ENCODE peak calls at places on chromosomes 7 and 10, in nine cellular contexts. One of them, this sample, is unnamed.
A peak's percentile ranks its signal among the peaks of the same experiment; 100 is the strongest.

GRCh38 chr7:130758429-130759056 is 24.5 kb upstream of the KLF14 start:
- DNase-seq in HCT116: peak; percentile 37
- DNase-seq in tibial artery: no peak
- DNase-seq in PC-3: peak; percentile 67
- DNase-seq in progenitor cell of endocrine pancreas: no peak
- DNase-seq in A549: peak; percentile 64
- DNase-seq in spleen: no peak
- DNase-seq in BE2C: no peak
- DNase-seq in glutamatergic neuron: no peak
- DNase-seq in this sample: peak; percentile 59

GRCh38 chr7:150957119-150958020 is 20.8 kb downstream of the KCNH2 start:
- DNase-seq in glutamatergic neuron: no peak
- DNase-seq in progenitor cell of endocrine pancreas: no peak
- DNase-seq in spleen: no peak
- DNase-seq in HCT116: no peak
- DNase-seq in BE2C: peak; percentile 60
- DNase-seq in PC-3: no peak
- DNase-seq in tibial artery: no peak
- DNase-seq in A549: no peak
- DNase-seq in this sample: no peak

GRCh38 chr7:90892213-90892612 is 296.1 kb downstream of the CDK14 start:
- DNase-seq in HCT116: no peak
- DNase-seq in PC-3: no peak
- DNase-seq in A549: no peak
- DNase-seq in spleen: no peak
- DNase-seq in BE2C: no peak
- DNase-seq in glutamatergic neuron: no peak
- DNase-seq in progenitor cell of endocrine pancreas: no peak
- DNase-seq in tibial artery: no peak
- DNase-seq in this sample: peak; percentile 32

GRCh38 chr7:67100956-67101361 is 104.3 kb downstream of the TYW1 start:
- DNase-seq in tibial artery: no peak
- DNase-seq in progenitor cell of endocrine pancreas: no peak
- DNase-seq in A549: no peak
- DNase-seq in BE2C: no peak
- DNase-seq in spleen: no peak
- DNase-seq in glutamatergic neuron: no peak
- DNase-seq in PC-3: no peak
- DNase-seq in HCT116: no peak
- DNase-seq in this sample: no peak

GRCh38 chr10:108238261-108238660 is 1073.8 kb upstream of the SORCS1 start:
- DNase-seq in HCT116: no peak
- DNase-seq in spleen: no peak
- DNase-seq in tibial artery: no peak
- DNase-seq in A549: no peak
- DNase-seq in progenitor cell of endocrine pancreas: no peak
- DNase-seq in BE2C: no peak
- DNase-seq in PC-3: no peak
- DNase-seq in glutamatergic neuron: no peak
- DNase-seq in this sample: no peak

GRCh38 chr7:87312215-87312865 is 33.1 kb upstream of the CROT start:
- DNase-seq in A549: peak; percentile 66
- DNase-seq in progenitor cell of endocrine pancreas: peak; percentile 29
- DNase-seq in tibial artery: no peak
- DNase-seq in spleen: no peak
- DNase-seq in glutamatergic neuron: peak; percentile 58
- DNase-seq in PC-3: peak; percentile 75
- DNase-seq in HCT116: peak; percentile 29
- DNase-seq in BE2C: peak; percentile 38
- DNase-seq in this sample: peak; percentile 51

GRCh38 chr7:55237156-55237721 is 127.9 kb upstream of the LANCL2 start:
- DNase-seq in BE2C: no peak
- DNase-seq in HCT116: no peak
- DNase-seq in glutamatergic neuron: no peak
- DNase-seq in PC-3: no peak
- DNase-seq in spleen: no peak
- DNase-seq in progenitor cell of endocrine pancreas: no peak
- DNase-seq in A549: no peak
- DNase-seq in tibial artery: no peak
- DNase-seq in this sample: no peak

GRCh38 chr7:34042406-34042805 is 137.1 kb downstream of the BMPER start:
- DNase-seq in A549: no peak
- DNase-seq in BE2C: no peak
- DNase-seq in progenitor cell of endocrine pancreas: no peak
- DNase-seq in tibial artery: no peak
- DNase-seq in spleen: no peak
- DNase-seq in glutamatergic neuron: no peak
- DNase-seq in PC-3: peak; percentile 17
- DNase-seq in HCT116: no peak
- DNase-seq in this sample: no peak

GRCh38 chr7:36565792-36566356 is 158.4 kb downstream of the AOAH start:
- DNase-seq in A549: no peak
- DNase-seq in HCT116: no peak
- DNase-seq in tibial artery: no peak
- DNase-seq in progenitor cell of endocrine pancreas: no peak
- DNase-seq in spleen: no peak
- DNase-seq in PC-3: no peak
- DNase-seq in glutamatergic neuron: no peak
- DNase-seq in BE2C: no peak
- DNase-seq in this sample: no peak

GRCh38 chr10:5959116-5959515 is 18.2 kb downstream of the IL15RA start:
- DNase-seq in HCT116: no peak
- DNase-seq in BE2C: no peak
- DNase-seq in spleen: no peak
- DNase-seq in A549: no peak
- DNase-seq in PC-3: peak; percentile 48
- DNase-seq in glutamatergic neuron: no peak
- DNase-seq in tibial artery: no peak
- DNase-seq in progenitor cell of endocrine pancreas: no peak
- DNase-seq in this sample: no peak

DNA sequence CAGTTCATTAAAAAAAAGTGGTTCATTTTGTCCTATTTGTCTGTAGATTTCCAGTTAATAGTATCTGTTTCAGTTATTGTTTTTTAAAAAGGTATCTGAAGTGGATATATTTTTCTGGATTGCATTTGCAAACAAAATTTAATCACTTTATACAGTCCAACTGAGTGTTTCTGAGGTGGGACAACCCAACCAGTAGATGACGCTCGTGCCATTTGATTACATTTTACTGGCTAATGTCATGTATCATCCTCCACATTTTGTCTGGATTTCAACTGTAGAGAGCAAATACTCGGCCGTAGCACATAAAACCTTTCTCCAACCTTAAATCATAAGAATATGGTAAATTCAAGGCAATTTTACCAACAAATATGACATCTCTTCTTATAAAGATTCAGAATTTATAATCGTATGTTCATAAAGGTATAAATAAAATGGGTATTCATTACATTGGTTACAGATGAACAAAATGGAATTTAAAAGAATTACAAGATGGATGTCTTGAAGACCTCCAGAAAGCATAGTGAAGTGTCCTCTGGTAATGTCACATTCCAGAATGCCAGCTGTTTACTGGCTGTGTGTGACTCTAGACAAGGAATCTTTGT is 789.0 kb downstream of the PHTF2 start:
- DNase-seq in PC-3: peak; percentile 70
- DNase-seq in progenitor cell of endocrine pancreas: no peak
- DNase-seq in BE2C: peak; percentile 53
- DNase-seq in A549: peak; percentile 41
- DNase-seq in HCT116: peak; percentile 6
- DNase-seq in spleen: no peak
- DNase-seq in glutamatergic neuron: no peak
- DNase-seq in tibial artery: no peak
- DNase-seq in this sample: no peak
- TF ChIP-seq CTCF in PC-3: peak; percentile 88
- TF ChIP-seq CTCF in progenitor cell of endocrine pancreas: no peak
- TF ChIP-seq CTCF in BE2C: peak; percentile 79
- TF ChIP-seq CTCF in A549: peak; percentile 49
- TF ChIP-seq CTCF in HCT116: peak; percentile 79
- TF ChIP-seq CTCF in spleen: no peak
- TF ChIP-seq CTCF in glutamatergic neuron: no peak
- TF ChIP-seq CTCF in tibial artery: no peak
- TF ChIP-seq CTCF in this sample: no peak

GRCh38 chr7:111869266-111869665 is 307.0 kb upstream of the IMMP2L start:
- DNase-seq in spleen: no peak
- DNase-seq in PC-3: no peak
- DNase-seq in progenitor cell of endocrine pancreas: no peak
- DNase-seq in tibial artery: no peak
- DNase-seq in BE2C: no peak
- DNase-seq in glutamatergic neuron: no peak
- DNase-seq in A549: no peak
- DNase-seq in HCT116: no peak
- DNase-seq in this sample: no peak
- TF ChIP-seq CTCF in spleen: no peak
- TF ChIP-seq CTCF in PC-3: no peak
- TF ChIP-seq CTCF in progenitor cell of endocrine pancreas: no peak
- TF ChIP-seq CTCF in tibial artery: no peak
- TF ChIP-seq CTCF in BE2C: no peak
- TF ChIP-seq CTCF in glutamatergic neuron: no peak
- TF ChIP-seq CTCF in A549: no peak
- TF ChIP-seq CTCF in HCT116: no peak
- TF ChIP-seq CTCF in this sample: no peak

GRCh38 chr10:96912405-96912804 is 80.3 kb downstream of the LCOR start:
- DNase-seq in spleen: no peak
- DNase-seq in PC-3: no peak
- DNase-seq in progenitor cell of endocrine pancreas: no peak
- DNase-seq in tibial artery: no peak
- DNase-seq in A549: no peak
- DNase-seq in BE2C: no peak
- DNase-seq in HCT116: no peak
- DNase-seq in glutamatergic neuron: no peak
- DNase-seq in this sample: no peak

GRCh38 chr10:96913910-96914309 is 81.8 kb downstream of the LCOR start:
- DNase-seq in BE2C: no peak
- DNase-seq in PC-3: no peak
- DNase-seq in glutamatergic neuron: no peak
- DNase-seq in spleen: no peak
- DNase-seq in tibial artery: no peak
- DNase-seq in HCT116: no peak
- DNase-seq in progenitor cell of endocrine pancreas: no peak
- DNase-seq in A549: no peak
- DNase-seq in this sample: no peak

GRCh38 chr10:96906864-96907263 is 74.8 kb downstream of the LCOR start:
- DNase-seq in spleen: no peak
- DNase-seq in BE2C: no peak
- DNase-seq in progenitor cell of endocrine pancreas: no peak
- DNase-seq in tibial artery: no peak
- DNase-seq in glutamatergic neuron: no peak
- DNase-seq in PC-3: no peak
- DNase-seq in A549: peak; percentile 5
- DNase-seq in HCT116: no peak
- DNase-seq in this sample: peak; percentile 37

DNA sequence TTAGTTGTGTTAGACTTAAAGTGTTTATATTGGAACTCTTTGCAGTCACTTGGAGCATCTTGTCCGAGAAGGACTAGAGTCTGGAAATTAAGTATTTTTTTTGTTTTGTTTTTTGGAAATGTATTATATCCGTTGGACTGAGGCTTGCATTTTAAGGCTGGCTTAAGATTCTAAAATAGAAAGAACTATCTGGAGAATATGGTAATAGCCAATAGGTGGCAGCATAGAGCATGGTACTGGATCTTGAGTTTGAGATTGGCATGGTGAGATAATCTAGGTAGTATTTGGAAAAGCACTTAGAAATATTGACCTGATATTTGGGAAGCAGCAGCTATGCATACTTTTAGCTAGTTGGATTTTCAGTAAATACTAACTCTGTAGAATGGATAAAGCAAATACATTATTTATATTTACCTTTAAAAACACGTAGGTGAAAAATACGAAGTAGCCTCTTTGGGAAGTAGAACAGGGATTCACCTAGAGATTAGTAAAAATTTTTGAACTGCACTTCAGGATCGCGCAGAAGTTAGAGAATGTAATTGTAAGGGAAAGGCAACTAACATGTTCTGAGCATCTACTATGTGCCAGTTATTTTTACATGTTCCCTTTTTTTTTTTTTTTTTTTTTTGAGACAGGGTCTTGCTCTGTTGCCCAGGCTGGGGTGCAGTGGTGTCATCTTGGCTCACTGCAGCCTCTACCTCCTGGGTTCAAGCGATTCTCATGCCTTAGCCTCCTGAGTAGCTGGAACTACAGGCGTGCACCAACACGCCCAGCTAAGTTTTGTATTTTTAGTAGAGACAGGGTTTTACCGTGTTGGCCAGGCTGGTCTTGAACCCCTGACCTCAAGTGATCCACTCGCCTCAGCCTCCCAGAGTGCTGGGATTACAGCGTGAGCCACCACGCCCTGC is 78.6 kb downstream of the LCOR start:
- DNase-seq in A549: peak; percentile 52
- DNase-seq in glutamatergic neuron: no peak
- DNase-seq in spleen: no peak
- DNase-seq in PC-3: peak; percentile 63
- DNase-seq in tibial artery: no peak
- DNase-seq in progenitor cell of endocrine pancreas: no peak
- DNase-seq in BE2C: peak; percentile 8
- DNase-seq in HCT116: peak; percentile 24
- DNase-seq in this sample: peak; percentile 67
- TF ChIP-seq CTCF in A549: peak; percentile 59
- TF ChIP-seq CTCF in glutamatergic neuron: peak; percentile 77
- TF ChIP-seq CTCF in spleen: peak; percentile 71
- TF ChIP-seq CTCF in PC-3: peak; percentile 73
- TF ChIP-seq CTCF in tibial artery: peak; percentile 59
- TF ChIP-seq CTCF in progenitor cell of endocrine pancreas: peak; percentile 64
- TF ChIP-seq CTCF in BE2C: peak; percentile 84
- TF ChIP-seq CTCF in HCT116: peak; percentile 77
- TF ChIP-seq CTCF in this sample: peak; percentile 28

GRCh38 chr10:49080965-49081364 is 34.4 kb downstream of the VSTM4 start:
- DNase-seq in A549: no peak
- DNase-seq in tibial artery: no peak
- DNase-seq in BE2C: no peak
- DNase-seq in progenitor cell of endocrine pancreas: no peak
- DNase-seq in glutamatergic neuron: no peak
- DNase-seq in spleen: no peak
- DNase-seq in PC-3: no peak
- DNase-seq in HCT116: no peak
- DNase-seq in this sample: no peak

GRCh38 chr10:49081532-49082275 is 33.6 kb downstream of the VSTM4 start:
- DNase-seq in spleen: no peak
- DNase-seq in glutamatergic neuron: no peak
- DNase-seq in A549: no peak
- DNase-seq in BE2C: no peak
- DNase-seq in PC-3: no peak
- DNase-seq in progenitor cell of endocrine pancreas: no peak
- DNase-seq in tibial artery: no peak
- DNase-seq in HCT116: no peak
- DNase-seq in this sample: no peak

GRCh38 chr10:49079072-49079471 is 36.2 kb downstream of the VSTM4 start:
- DNase-seq in HCT116: no peak
- DNase-seq in spleen: no peak
- DNase-seq in PC-3: no peak
- DNase-seq in tibial artery: no peak
- DNase-seq in progenitor cell of endocrine pancreas: no peak
- DNase-seq in A549: no peak
- DNase-seq in BE2C: no peak
- DNase-seq in glutamatergic neuron: no peak
- DNase-seq in this sample: no peak

GRCh38 chr10:49079499-49079898 is 35.8 kb downstream of the VSTM4 start:
- DNase-seq in PC-3: no peak
- DNase-seq in BE2C: no peak
- DNase-seq in HCT116: no peak
- DNase-seq in progenitor cell of endocrine pancreas: no peak
- DNase-seq in tibial artery: no peak
- DNase-seq in spleen: peak; percentile 21
- DNase-seq in glutamatergic neuron: no peak
- DNase-seq in A549: no peak
- DNase-seq in this sample: no peak

GRCh38 chr10:49080071-49080470 is 35.3 kb downstream of the VSTM4 start:
- DNase-seq in progenitor cell of endocrine pancreas: no peak
- DNase-seq in tibial artery: no peak
- DNase-seq in spleen: no peak
- DNase-seq in BE2C: no peak
- DNase-seq in glutamatergic neuron: peak; percentile 45
- DNase-seq in HCT116: no peak
- DNase-seq in PC-3: no peak
- DNase-seq in A549: no peak
- DNase-seq in this sample: no peak
- TF ChIP-seq CTCF in progenitor cell of endocrine pancreas: no peak
- TF ChIP-seq CTCF in tibial artery: no peak
- TF ChIP-seq CTCF in spleen: no peak
- TF ChIP-seq CTCF in BE2C: no peak
- TF ChIP-seq CTCF in glutamatergic neuron: no peak
- TF ChIP-seq CTCF in HCT116: no peak
- TF ChIP-seq CTCF in PC-3: no peak
- TF ChIP-seq CTCF in A549: no peak
- TF ChIP-seq CTCF in this sample: no peak

This sample was measured in GM13976.